ENCODE peak calls at places on chromosomes 6 and 20, in ten cellular contexts. R, K, F, Z, Q, O, X, H, V and W are unnamed samples.

GRCh38 chr20:17721802-17722486 is 22.2 kb downstream of the BANF2 start:
- DNase-seq in R (no peak), K (peak; percentile 25), F (no peak), Z (no peak), Q (no peak), O (no peak), X (no peak), H (no peak), V (no peak), W (no peak)

GRCh38 chr20:63585616-63586565 is 11.9 kb upstream of the HELZ2 start:
- DNase-seq in R (no peak), K (no peak), F (no peak), Z (peak; percentile 52), Q (no peak), O (no peak), X (no peak), H (no peak), V (no peak), W (peak; percentile 44)

GRCh38 chr20:46810442-46811327 is 84.0 kb upstream of the EYA2 start:
- DNase-seq in R (no peak), K (no peak), F (no peak), Z (no peak), Q (no peak), O (no peak), X (no peak), H (no peak), V (no peak), W (no peak)

GRCh38 chr6:100518588-100518987 is 53.9 kb upstream of the SIM1 start:
- DNase-seq in R (no peak), K (no peak), F (no peak), Z (no peak), Q (no peak), O (no peak), X (no peak), H (no peak), V (no peak), W (no peak)

GRCh38 chr6:121592955-121593665 is 157.7 kb downstream of the GJA1 start:
- DNase-seq in R (no peak), K (no peak), F (no peak), Z (no peak), Q (no peak), O (no peak), X (no peak), H (no peak), V (peak; percentile 30), W (no peak)

GRCh38 chr6:115999256-115999655 is 61.4 kb downstream of the FRK start:
- DNase-seq in R (no peak), K (no peak), F (no peak), Z (no peak), Q (no peak), O (no peak), X (no peak), H (no peak), V (no peak), W (no peak)

GRCh38 chr20:58017237-58017969 is 211.1 kb downstream of the ANKRD60 start:
- DNase-seq in R (no peak), K (no peak), F (no peak), Z (no peak), Q (no peak), O (peak; percentile 44), X (no peak), H (no peak), V (no peak), W (no peak)

GRCh38 chr6:144217264-144217663 is 66.9 kb downstream of the STX11 start:
- DNase-seq in R (no peak), K (no peak), F (peak; percentile 4), Z (no peak), Q (no peak), O (no peak), X (no peak), H (no peak), V (peak; percentile 51), W (no peak)